ENCODE peak calls at places on chromosome 16, in four cellular contexts. One of them, this sample, is unnamed.

GRCh38 chr16:30351586-30352419 is 3.3 kb downstream of the CD2BP2 start:
- DNase-seq in GM23248: peak
- DNase-seq in neural progenitor cell: no peak
- DNase-seq in HCT116: peak
- DNase-seq in this sample: peak

GRCh38 chr16:51374346-51374745 is 223.3 kb upstream of the SALL1 start:
- DNase-seq in GM23248: peak
- DNase-seq in neural progenitor cell: no peak
- DNase-seq in HCT116: no peak
- DNase-seq in this sample: no peak

GRCh38 chr16:69481901-69482341 is 57.5 kb downstream of the CYB5B start:
- DNase-seq in GM23248: peak
- DNase-seq in neural progenitor cell: no peak
- DNase-seq in HCT116: no peak
- DNase-seq in this sample: no peak

GRCh38 chr16:25605381-25605780 is 86.4 kb upstream of the HS3ST4 start:
- DNase-seq in GM23248: no peak
- DNase-seq in neural progenitor cell: no peak
- DNase-seq in HCT116: no peak
- DNase-seq in this sample: no peak

GRCh38 chr16:48913384-48913783 is 303.4 kb upstream of the N4BP1 start:
- DNase-seq in GM23248: no peak
- DNase-seq in neural progenitor cell: no peak
- DNase-seq in HCT116: no peak
- DNase-seq in this sample: no peak

GRCh38 chr16:4081577-4082021 is 34.6 kb downstream of the ADCY9 start:
- DNase-seq in GM23248: peak
- DNase-seq in neural progenitor cell: peak
- DNase-seq in HCT116: no peak
- DNase-seq in this sample: no peak

GRCh38 chr16:23945243-23945642 is 109.5 kb downstream of the PRKCB start:
- DNase-seq in GM23248: no peak
- DNase-seq in neural progenitor cell: no peak
- DNase-seq in HCT116: no peak
- DNase-seq in this sample: no peak

GRCh38 chr16:28103516-28104170 is 40.1 kb upstream of the GSG1L start:
- DNase-seq in GM23248: no peak
- DNase-seq in neural progenitor cell: no peak
- DNase-seq in HCT116: no peak
- DNase-seq in this sample: no peak

GRCh38 chr16:54936086-54936978 is 5.7 kb downstream of the IRX5 start:
- DNase-seq in GM23248: peak
- DNase-seq in neural progenitor cell: peak
- DNase-seq in HCT116: no peak
- DNase-seq in this sample: no peak

GRCh38 chr16:88907768-88908167 is 41.3 kb upstream of the PABPN1L start:
- DNase-seq in GM23248: peak
- DNase-seq in neural progenitor cell: no peak
- DNase-seq in HCT116: no peak
- DNase-seq in this sample: no peak

GRCh38 chr16:6345090-6345489 is 987.6 kb upstream of the RBFOX1 start:
- DNase-seq in GM23248: no peak
- DNase-seq in neural progenitor cell: no peak
- DNase-seq in HCT116: no peak
- DNase-seq in this sample: no peak

GRCh38 chr16:90016339-90016950 is 2.8 kb downstream of the DBNDD1 start:
- DNase-seq in GM23248: no peak
- DNase-seq in neural progenitor cell: no peak
- DNase-seq in HCT116: no peak
- DNase-seq in this sample: no peak

GRCh38 chr16:48101069-48101674 is 54.6 kb downstream of the ABCC12 start:
- DNase-seq in GM23248: no peak
- DNase-seq in neural progenitor cell: no peak
- DNase-seq in HCT116: no peak
- DNase-seq in this sample: no peak

GRCh38 chr16:69930117-69930776 is 20.9 kb upstream of the CLEC18A start:
- DNase-seq in GM23248: peak
- DNase-seq in neural progenitor cell: peak
- DNase-seq in HCT116: peak
- DNase-seq in this sample: peak

GRCh38 chr16:24748242-24748641 is 18.8 kb downstream of the TNRC6A start:
- DNase-seq in GM23248: peak
- DNase-seq in neural progenitor cell: no peak
- DNase-seq in HCT116: no peak
- DNase-seq in this sample: no peak

GRCh38 chr16:69761983-69762842 is at the start of gene WWP2:
- DNase-seq in GM23248: peak
- DNase-seq in neural progenitor cell: peak
- DNase-seq in HCT116: peak
- DNase-seq in this sample: peak

GRCh38 chr16:69607674-69608073 is 41.9 kb downstream of the NFAT5 start:
- DNase-seq in GM23248: no peak
- DNase-seq in neural progenitor cell: no peak
- DNase-seq in HCT116: no peak
- DNase-seq in this sample: no peak

GRCh38 chr16:12901597-12902436 is at the start of gene SHISA9:
- DNase-seq in GM23248: peak
- DNase-seq in neural progenitor cell: peak
- DNase-seq in HCT116: no peak
- DNase-seq in this sample: no peak

GRCh38 chr16:67327774-67328173 is 1.2 kb downstream of the LRRC36 start:
- DNase-seq in GM23248: no peak
- DNase-seq in neural progenitor cell: no peak
- DNase-seq in HCT116: no peak
- DNase-seq in this sample: no peak

GRCh38 chr16:1296688-1297412 is 12.6 kb upstream of the UBE2I start:
- DNase-seq in GM23248: peak
- DNase-seq in neural progenitor cell: no peak
- DNase-seq in HCT116: peak
- DNase-seq in this sample: peak

GRCh38 chr16:7456221-7456620 is 123.6 kb downstream of the RBFOX1 start:
- DNase-seq in GM23248: no peak
- DNase-seq in neural progenitor cell: no peak
- DNase-seq in HCT116: no peak
- DNase-seq in this sample: no peak

GRCh38 chr16:87033541-87034300 is 283.5 kb downstream of the C16orf95 start:
- DNase-seq in GM23248: no peak
- DNase-seq in neural progenitor cell: no peak
- DNase-seq in HCT116: no peak
- DNase-seq in this sample: no peak

GRCh38 chr16:64975821-64976220 is 146.0 kb downstream of the CDH11 start:
- DNase-seq in GM23248: peak
- DNase-seq in neural progenitor cell: no peak
- DNase-seq in HCT116: no peak
- DNase-seq in this sample: no peak

DNA sequence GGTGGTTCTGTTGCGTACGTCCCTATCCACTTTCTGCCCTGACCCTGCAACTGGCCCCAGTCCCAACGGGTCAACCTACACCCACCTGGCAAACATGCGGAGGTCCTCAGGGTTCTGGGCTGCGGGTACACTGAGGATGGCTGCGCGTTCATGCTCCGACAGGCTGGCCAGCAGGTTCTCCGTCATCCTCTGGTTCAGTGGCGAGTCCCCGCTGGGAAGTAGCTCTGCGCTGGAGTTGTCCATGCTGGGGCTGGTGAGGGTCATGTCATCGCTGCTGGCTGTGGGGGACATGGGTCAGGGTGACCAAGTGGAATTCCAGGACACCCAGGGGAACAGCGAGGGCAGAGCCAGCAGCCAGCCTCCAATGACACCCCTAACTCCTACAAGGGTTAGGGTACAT is 10.6 kb downstream of the MPG start:
- DNase-seq in GM23248: no peak
- DNase-seq in neural progenitor cell: no peak
- DNase-seq in HCT116: no peak
- DNase-seq in this sample: no peak
- H3K27ac ChIP-seq in GM23248: no peak
- H3K27ac ChIP-seq in neural progenitor cell: no peak
- H3K27ac ChIP-seq in HCT116: no peak
- H3K27ac ChIP-seq in this sample: no peak

DNA sequence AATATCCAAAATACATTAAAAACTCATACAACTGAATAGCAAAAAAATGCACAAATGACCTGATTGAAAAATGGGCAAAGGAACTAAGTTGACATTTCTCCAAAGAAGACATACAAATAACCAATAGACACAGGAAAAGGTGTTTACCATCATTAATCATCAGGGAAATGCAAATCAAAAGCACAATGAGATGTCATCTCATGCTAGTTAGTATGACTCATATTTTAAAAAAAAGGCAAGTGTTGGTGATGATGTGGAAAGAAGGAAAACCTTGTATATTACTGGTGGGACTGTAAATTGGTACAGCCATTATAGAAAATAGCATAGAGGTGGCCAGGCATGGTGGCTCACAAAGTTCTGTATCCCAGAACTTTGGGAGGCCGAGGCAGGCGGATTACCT is 232.4 kb upstream of the ZFHX3 start:
- DNase-seq in GM23248: peak
- DNase-seq in neural progenitor cell: no peak
- DNase-seq in HCT116: no peak
- DNase-seq in this sample: no peak
- TF ChIP-seq EZH2phosphoT487 in GM23248: no peak
- TF ChIP-seq EZH2phosphoT487 in neural progenitor cell: no peak
- TF ChIP-seq EZH2phosphoT487 in HCT116: no peak
- TF ChIP-seq EZH2phosphoT487 in this sample: no peak

GRCh38 chr16:79601092-79601977 is 798 bp upstream of the MAF start:
- DNase-seq in GM23248: peak
- DNase-seq in neural progenitor cell: peak
- DNase-seq in HCT116: no peak
- DNase-seq in this sample: no peak
- H2AFZ ChIP-seq in GM23248: peak
- H2AFZ ChIP-seq in neural progenitor cell: no peak
- H2AFZ ChIP-seq in HCT116: no peak
- H2AFZ ChIP-seq in this sample: no peak

GRCh38 chr16:78743556-78743955 is 644.1 kb downstream of the WWOX start:
- DNase-seq in GM23248: no peak
- DNase-seq in neural progenitor cell: no peak
- DNase-seq in HCT116: no peak
- DNase-seq in this sample: no peak
- H3K27ac ChIP-seq in GM23248: no peak
- H3K27ac ChIP-seq in neural progenitor cell: no peak
- H3K27ac ChIP-seq in HCT116: no peak
- H3K27ac ChIP-seq in this sample: no peak

DNA sequence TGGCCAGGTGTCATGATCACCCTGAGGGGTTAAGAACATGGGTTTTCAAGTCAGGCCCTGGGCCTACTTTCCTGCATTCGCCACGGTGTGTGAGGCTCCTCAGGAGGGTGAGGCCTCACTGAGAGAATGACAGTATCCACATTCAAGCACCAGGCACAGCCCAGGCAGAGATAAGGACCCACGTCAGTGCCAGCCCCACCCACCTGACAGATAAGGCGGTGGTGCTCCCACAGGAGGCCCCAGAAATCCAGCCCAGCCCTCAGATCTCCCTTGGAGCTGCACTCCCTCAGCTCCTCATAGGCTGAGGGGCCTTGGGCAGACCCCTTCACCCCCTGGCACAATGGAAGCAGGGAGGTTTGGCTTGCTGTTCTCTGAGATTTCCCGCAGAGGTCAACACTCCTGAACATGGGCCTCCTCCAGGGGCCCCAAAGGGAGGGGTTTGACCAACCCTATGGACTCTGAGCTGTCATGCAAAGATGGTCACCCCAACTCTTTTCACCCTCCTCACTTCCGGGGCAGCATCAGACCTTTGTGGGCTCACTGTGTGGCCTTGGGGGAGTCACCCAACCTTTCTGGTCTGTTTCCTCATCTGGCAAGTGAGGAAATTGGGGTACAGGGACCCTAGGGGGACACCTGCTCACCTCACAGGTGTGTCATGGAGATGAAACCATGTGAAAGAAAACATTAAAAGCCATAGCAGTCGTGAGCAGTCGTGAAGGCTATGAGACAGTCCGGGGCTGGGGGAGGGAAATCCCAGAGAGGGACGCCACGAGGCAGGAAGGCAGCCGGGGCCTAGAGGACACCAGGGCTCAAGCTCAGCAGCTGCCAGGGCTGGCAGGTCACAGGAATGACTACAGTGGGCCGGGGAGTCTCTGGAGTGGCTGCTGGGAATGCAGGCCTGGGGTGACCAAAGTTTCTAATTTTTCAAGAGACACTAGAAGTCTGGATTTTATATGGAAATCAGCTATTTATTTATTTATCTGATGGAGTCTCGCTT is 15.4 kb downstream of the PLLP start:
- DNase-seq in GM23248: no peak
- DNase-seq in neural progenitor cell: no peak
- DNase-seq in HCT116: no peak
- DNase-seq in this sample: no peak
- TF ChIP-seq EZH2phosphoT487 in GM23248: no peak
- TF ChIP-seq EZH2phosphoT487 in neural progenitor cell: no peak
- TF ChIP-seq EZH2phosphoT487 in HCT116: no peak
- TF ChIP-seq EZH2phosphoT487 in this sample: no peak

GRCh38 chr16:11768850-11769249 is 26.2 kb upstream of the TXNDC11 start:
- DNase-seq in GM23248: no peak
- DNase-seq in neural progenitor cell: no peak
- DNase-seq in HCT116: no peak
- DNase-seq in this sample: peak
- H2AFZ ChIP-seq in GM23248: no peak
- H2AFZ ChIP-seq in neural progenitor cell: no peak
- H2AFZ ChIP-seq in HCT116: no peak
- H2AFZ ChIP-seq in this sample: no peak

DNA sequence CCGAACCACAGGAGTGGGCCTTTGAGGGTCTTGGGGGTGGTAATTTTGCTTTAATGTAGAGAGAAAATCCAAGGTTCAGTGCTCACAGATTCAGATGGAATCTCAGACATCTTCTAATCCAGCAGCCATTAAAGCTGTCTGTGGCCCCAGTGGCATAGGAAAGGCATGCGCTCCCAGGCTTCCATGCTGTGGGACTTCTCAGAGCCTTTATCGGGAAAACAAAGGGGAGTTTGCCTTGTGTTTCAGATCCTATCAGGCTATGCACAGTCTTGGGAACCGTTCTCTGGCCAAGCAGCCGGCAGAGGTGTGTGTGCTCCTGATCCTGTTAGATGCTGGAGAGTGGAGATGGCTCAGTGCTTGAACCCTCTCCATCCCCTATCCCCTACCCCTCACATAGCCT is 7.8 kb downstream of the ADGRG1 start:
- DNase-seq in GM23248: no peak
- DNase-seq in neural progenitor cell: no peak
- DNase-seq in HCT116: no peak
- DNase-seq in this sample: no peak
- H3K27ac ChIP-seq in GM23248: no peak
- H3K27ac ChIP-seq in neural progenitor cell: no peak
- H3K27ac ChIP-seq in HCT116: no peak
- H3K27ac ChIP-seq in this sample: no peak

GRCh38 chr16:53911506-53911905 is 207.6 kb downstream of the FTO start:
- DNase-seq in GM23248: no peak
- DNase-seq in neural progenitor cell: no peak
- DNase-seq in HCT116: no peak
- DNase-seq in this sample: no peak
- TF ChIP-seq EZH2phosphoT487 in GM23248: no peak
- TF ChIP-seq EZH2phosphoT487 in neural progenitor cell: no peak
- TF ChIP-seq EZH2phosphoT487 in HCT116: no peak
- TF ChIP-seq EZH2phosphoT487 in this sample: no peak

This sample was measured in OCI-LY7.